ENCODE peak calls at places on chromosome 18, in five cellular contexts. One of them, this sample, is unnamed. For H3K27me3, the result is how much of the 10 kb centered on the place peaks cover.

GRCh38 chr18:3305933-3306332 is 44.0 kb downstream of the MYL12B start:
- DNase-seq in uterus: no peak
- DNase-seq in stomach: no peak
- DNase-seq in thyroid gland: no peak
- DNase-seq in tibial nerve: no peak
- DNase-seq in this sample: no peak

GRCh38 chr18:11050966-11051365 is 98.4 kb downstream of the PIEZO2 start:
- DNase-seq in uterus: no peak
- DNase-seq in stomach: no peak
- DNase-seq in thyroid gland: no peak
- DNase-seq in tibial nerve: no peak
- DNase-seq in this sample: no peak

GRCh38 chr18:40690062-40690461 is 1265.0 kb upstream of the PIK3C3 start:
- DNase-seq in uterus: no peak
- DNase-seq in stomach: no peak
- DNase-seq in thyroid gland: no peak
- DNase-seq in tibial nerve: no peak
- DNase-seq in this sample: no peak

GRCh38 chr18:59509477-59510173 is 150.6 kb upstream of the LMAN1 start:
- DNase-seq in uterus: no peak
- DNase-seq in stomach: no peak
- DNase-seq in thyroid gland: no peak
- DNase-seq in tibial nerve: peak
- DNase-seq in this sample: no peak

GRCh38 chr18:23641937-23642666 is 20.6 kb downstream of the ANKRD29 start:
- DNase-seq in uterus: no peak
- DNase-seq in stomach: no peak
- DNase-seq in thyroid gland: no peak
- DNase-seq in tibial nerve: no peak
- DNase-seq in this sample: no peak

GRCh38 chr18:38651736-38652135 is 1086.1 kb upstream of the CELF4 start:
- DNase-seq in uterus: no peak
- DNase-seq in stomach: no peak
- DNase-seq in thyroid gland: no peak
- DNase-seq in tibial nerve: no peak
- DNase-seq in this sample: no peak

GRCh38 chr18:9951022-9951859 is 37.4 kb downstream of the VAPA start:
- DNase-seq in uterus: no peak
- DNase-seq in stomach: no peak
- DNase-seq in thyroid gland: no peak
- DNase-seq in tibial nerve: peak
- DNase-seq in this sample: peak

GRCh38 chr18:3333056-3333720 is 71.3 kb downstream of the MYL12B start:
- DNase-seq in uterus: no peak
- DNase-seq in stomach: no peak
- DNase-seq in thyroid gland: no peak
- DNase-seq in tibial nerve: no peak
- DNase-seq in this sample: no peak

GRCh38 chr18:63962137-63962536 is 7.7 kb upstream of the SERPINB8 start:
- DNase-seq in uterus: no peak
- DNase-seq in stomach: no peak
- DNase-seq in thyroid gland: no peak
- DNase-seq in tibial nerve: no peak
- DNase-seq in this sample: no peak

GRCh38 chr18:28778706-28779105 is 601.8 kb upstream of the CDH2 start:
- DNase-seq in uterus: no peak
- DNase-seq in stomach: no peak
- DNase-seq in thyroid gland: no peak
- DNase-seq in tibial nerve: no peak
- DNase-seq in this sample: no peak

GRCh38 chr18:8808001-8808400 is 102.6 kb downstream of the MTCL1 start:
- DNase-seq in uterus: no peak
- DNase-seq in stomach: no peak
- DNase-seq in thyroid gland: no peak
- DNase-seq in tibial nerve: no peak
- DNase-seq in this sample: no peak

GRCh38 chr18:32550958-32551357 is 80.3 kb upstream of the GAREM1 start:
- DNase-seq in uterus: no peak
- DNase-seq in stomach: no peak
- DNase-seq in thyroid gland: no peak
- DNase-seq in tibial nerve: no peak
- DNase-seq in this sample: peak

GRCh38 chr18:28526196-28526595 is 349.3 kb upstream of the CDH2 start:
- DNase-seq in uterus: no peak
- DNase-seq in stomach: no peak
- DNase-seq in thyroid gland: no peak
- DNase-seq in tibial nerve: no peak
- DNase-seq in this sample: no peak

GRCh38 chr18:30487962-30488361 is 554.6 kb downstream of the DSC3 start:
- DNase-seq in uterus: no peak
- DNase-seq in stomach: no peak
- DNase-seq in thyroid gland: no peak
- DNase-seq in tibial nerve: no peak
- DNase-seq in this sample: no peak

GRCh38 chr18:79988079-79988924 is at the start of gene TXNL4A:
- DNase-seq in uterus: peak
- DNase-seq in stomach: peak
- DNase-seq in thyroid gland: peak
- DNase-seq in tibial nerve: peak
- DNase-seq in this sample: peak

GRCh38 chr18:34959211-34959829 is 81.9 kb upstream of the MAPRE2 start:
- DNase-seq in uterus: no peak
- DNase-seq in stomach: no peak
- DNase-seq in thyroid gland: no peak
- DNase-seq in tibial nerve: no peak
- DNase-seq in this sample: no peak

GRCh38 chr18:24023185-24023814 is 8.7 kb downstream of the TTC39C start:
- DNase-seq in uterus: no peak
- DNase-seq in stomach: no peak
- DNase-seq in thyroid gland: no peak
- DNase-seq in tibial nerve: no peak
- DNase-seq in this sample: no peak

GRCh38 chr18:27143580-27144287 is 41.4 kb downstream of the CHST9 start:
- DNase-seq in uterus: no peak
- DNase-seq in stomach: peak
- DNase-seq in thyroid gland: no peak
- DNase-seq in tibial nerve: no peak
- DNase-seq in this sample: peak

GRCh38 chr18:79797518-79798345 is at the start of gene KCNG2:
- DNase-seq in uterus: no peak
- DNase-seq in stomach: no peak
- DNase-seq in thyroid gland: peak
- DNase-seq in tibial nerve: no peak
- DNase-seq in this sample: no peak

GRCh38 chr18:41643427-41643826 is 311.6 kb upstream of the PIK3C3 start:
- DNase-seq in uterus: no peak
- DNase-seq in stomach: no peak
- DNase-seq in thyroid gland: no peak
- DNase-seq in tibial nerve: no peak
- DNase-seq in this sample: no peak

GRCh38 chr18:32277492-32277988 is 87.7 kb downstream of the MEP1B start:
- DNase-seq in uterus: no peak
- DNase-seq in stomach: no peak
- DNase-seq in thyroid gland: no peak
- DNase-seq in tibial nerve: no peak
- DNase-seq in this sample: no peak

GRCh38 chr18:28735731-28736130 is 558.8 kb upstream of the CDH2 start:
- DNase-seq in uterus: no peak
- DNase-seq in stomach: no peak
- DNase-seq in thyroid gland: no peak
- DNase-seq in tibial nerve: no peak
- DNase-seq in this sample: no peak

DNA sequence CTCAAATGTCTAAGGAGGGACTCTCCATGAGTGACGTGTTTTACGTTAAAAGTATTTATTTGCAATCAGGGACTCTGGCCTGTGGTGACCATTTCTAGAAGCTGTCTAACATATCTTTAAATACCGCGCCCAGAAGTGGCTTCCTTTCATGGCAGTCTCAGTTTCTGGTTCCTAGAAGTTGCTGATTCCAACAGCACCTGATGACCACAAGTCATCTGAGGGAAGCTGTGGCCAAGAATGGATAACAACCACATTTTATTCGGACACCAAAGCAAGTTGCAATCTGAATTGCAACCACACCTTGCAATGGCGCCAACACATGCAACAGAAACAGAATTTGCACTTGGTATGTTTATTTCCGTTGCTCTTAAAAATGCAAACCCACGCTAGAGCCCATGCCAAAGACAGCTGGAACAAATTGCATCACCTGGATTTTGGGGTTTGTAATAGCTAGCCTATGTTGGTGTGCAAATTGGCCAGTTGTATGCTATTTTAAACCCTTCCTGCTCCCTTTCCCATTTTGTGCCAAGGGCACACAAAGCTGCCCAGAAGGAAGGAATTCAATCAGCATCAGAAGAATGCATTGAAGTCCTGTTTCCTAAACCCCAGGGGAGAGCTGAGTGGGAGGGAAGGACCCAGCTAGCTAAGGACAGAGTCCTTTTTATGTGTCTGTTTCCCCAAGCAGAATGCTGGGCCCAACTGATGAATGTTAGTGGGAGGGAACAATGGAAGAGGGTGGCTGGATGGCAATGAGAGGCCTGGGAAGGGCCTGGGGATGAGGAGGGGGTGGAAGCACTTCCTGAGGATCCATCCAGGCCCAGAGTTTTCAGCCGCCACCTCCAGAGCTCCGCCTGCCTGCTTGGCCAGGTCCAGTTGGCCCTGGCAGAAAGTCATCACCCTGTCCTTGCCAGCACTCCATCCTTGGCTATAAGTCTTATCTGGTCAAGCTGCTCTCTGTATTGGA is 32.9 kb downstream of the MEX3C start:
- DNase-seq in uterus: no peak
- DNase-seq in stomach: no peak
- DNase-seq in thyroid gland: no peak
- DNase-seq in tibial nerve: no peak
- DNase-seq in this sample: no peak
- H3K27me3 ChIP-seq in uterus: under half
- H3K27me3 ChIP-seq in stomach: under half
- H3K27me3 ChIP-seq in thyroid gland: under half
- H3K27me3 ChIP-seq in tibial nerve: under half
- H3K27me3 ChIP-seq in this sample: under half

GRCh38 chr18:76450452-76450851 is 44.6 kb downstream of the ZNF516 start:
- DNase-seq in uterus: no peak
- DNase-seq in stomach: no peak
- DNase-seq in thyroid gland: no peak
- DNase-seq in tibial nerve: no peak
- DNase-seq in this sample: no peak

GRCh38 chr18:76451475-76452331 is 43.3 kb downstream of the ZNF516 start:
- DNase-seq in uterus: no peak
- DNase-seq in stomach: no peak
- DNase-seq in thyroid gland: no peak
- DNase-seq in tibial nerve: no peak
- DNase-seq in this sample: no peak

GRCh38 chr18:76449110-76449453 is 46.0 kb downstream of the ZNF516 start:
- DNase-seq in uterus: no peak
- DNase-seq in stomach: no peak
- DNase-seq in thyroid gland: no peak
- DNase-seq in tibial nerve: no peak
- DNase-seq in this sample: no peak

GRCh38 chr18:76452357-76452756 is 42.7 kb downstream of the ZNF516 start:
- DNase-seq in uterus: no peak
- DNase-seq in stomach: no peak
- DNase-seq in thyroid gland: no peak
- DNase-seq in tibial nerve: no peak
- DNase-seq in this sample: no peak

DNA sequence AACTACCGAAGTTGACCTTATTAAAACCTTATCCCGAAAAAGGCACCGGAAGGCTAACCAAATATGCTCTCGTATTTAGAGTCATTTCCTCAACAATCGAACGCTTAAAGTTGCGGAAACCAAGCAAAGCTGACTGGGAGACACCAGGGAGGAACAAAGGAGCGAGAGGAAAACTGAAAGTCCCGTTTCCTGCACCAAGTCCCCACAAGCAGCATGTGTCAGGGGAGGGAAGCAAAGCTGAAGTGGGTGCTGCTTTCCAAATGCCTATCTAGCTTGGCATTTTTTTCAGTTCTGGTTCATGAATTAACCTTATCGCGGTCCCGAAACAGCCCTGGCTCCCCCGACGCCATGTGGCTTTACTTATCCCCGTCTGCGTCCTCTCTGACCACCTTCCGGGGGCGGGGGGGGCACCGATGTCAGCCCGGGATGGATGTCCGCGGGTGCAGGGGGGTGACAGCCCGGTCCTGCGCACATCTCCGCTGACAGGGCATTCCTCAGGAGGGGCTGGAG is 44.1 kb downstream of the ZNF516 start:
- DNase-seq in uterus: no peak
- DNase-seq in stomach: no peak
- DNase-seq in thyroid gland: peak
- DNase-seq in tibial nerve: peak
- DNase-seq in this sample: no peak
- TF ChIP-seq POLR2A in uterus: no peak
- TF ChIP-seq POLR2A in stomach: no peak
- TF ChIP-seq POLR2A in thyroid gland: no peak
- TF ChIP-seq POLR2A in tibial nerve: no peak
- TF ChIP-seq POLR2A in this sample: no peak

GRCh38 chr18:48419268-48420022 is 10.3 kb upstream of the ZBTB7C start:
- DNase-seq in uterus: no peak
- DNase-seq in stomach: no peak
- DNase-seq in thyroid gland: no peak
- DNase-seq in tibial nerve: no peak
- DNase-seq in this sample: no peak
- H3K27me3 ChIP-seq in uterus: under half
- H3K27me3 ChIP-seq in stomach: half or more
- H3K27me3 ChIP-seq in thyroid gland: under half
- H3K27me3 ChIP-seq in tibial nerve: under half
- H3K27me3 ChIP-seq in this sample: under half

GRCh38 chr18:69936191-69936558 is 11.5 kb downstream of the CD226 start:
- DNase-seq in uterus: no peak
- DNase-seq in stomach: no peak
- DNase-seq in thyroid gland: peak
- DNase-seq in tibial nerve: no peak
- DNase-seq in this sample: no peak

GRCh38 chr18:69944434-69944833 is 3.2 kb downstream of the CD226 start:
- DNase-seq in uterus: no peak
- DNase-seq in stomach: no peak
- DNase-seq in thyroid gland: no peak
- DNase-seq in tibial nerve: no peak
- DNase-seq in this sample: no peak

GRCh38 chr18:69943021-69943420 is 4.7 kb downstream of the CD226 start:
- DNase-seq in uterus: no peak
- DNase-seq in stomach: no peak
- DNase-seq in thyroid gland: no peak
- DNase-seq in tibial nerve: no peak
- DNase-seq in this sample: no peak

GRCh38 chr18:69945220-69946114 is 2.2 kb downstream of the CD226 start:
- DNase-seq in uterus: no peak
- DNase-seq in stomach: no peak
- DNase-seq in thyroid gland: no peak
- DNase-seq in tibial nerve: no peak
- DNase-seq in this sample: no peak

DNA sequence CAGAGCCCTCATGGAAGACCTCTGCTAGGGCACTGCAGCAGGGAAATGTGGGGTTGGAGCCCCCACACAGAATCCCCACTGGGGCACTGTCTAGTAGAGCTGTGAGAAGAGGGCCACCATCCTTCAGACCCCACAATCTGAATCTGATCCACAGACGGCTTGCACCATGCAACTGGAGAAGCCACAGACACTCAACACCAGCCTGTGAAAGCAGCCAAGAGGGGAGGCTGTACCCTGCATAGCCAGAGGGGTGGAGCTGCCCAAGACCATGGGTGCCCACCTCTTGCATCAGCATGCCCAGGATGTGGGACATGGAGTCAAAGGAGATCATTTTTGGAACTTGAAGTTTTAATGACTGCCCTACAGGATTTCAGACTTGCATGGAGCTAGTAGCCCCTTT is 6.5 kb downstream of the CD226 start:
- DNase-seq in uterus: no peak
- DNase-seq in stomach: no peak
- DNase-seq in thyroid gland: no peak
- DNase-seq in tibial nerve: no peak
- DNase-seq in this sample: no peak
- TF ChIP-seq POLR2A in uterus: no peak
- TF ChIP-seq POLR2A in stomach: no peak
- TF ChIP-seq POLR2A in thyroid gland: no peak
- TF ChIP-seq POLR2A in tibial nerve: no peak
- TF ChIP-seq POLR2A in this sample: no peak

This sample was measured in body of pancreas.